ENCODE peak calls at places on chromosomes 6 and 20, in seven cellular contexts. R, N, G, E, O, M and Q are unnamed samples.

GRCh38 chr6:105510746-105511145 is 107.9 kb upstream of the PREP start:
- DNase-seq in N (no peak), M (no peak), G (no peak), O (no peak), E (no peak), R (no peak), Q (peak; percentile 80)

GRCh38 chr6:45928721-45929305 is 86.8 kb downstream of the CLIC5 start:
- DNase-seq in N (no peak), O (no peak), E (no peak), G (no peak), R (no peak), M (no peak), Q (no peak)

GRCh38 chr6:148451690-148452089 is 109.1 kb downstream of the SASH1 start:
- DNase-seq in M (no peak), G (no peak), R (no peak), N (no peak), E (no peak), O (no peak), Q (peak; percentile 31)

GRCh38 chr20:3749689-3750639 is 17.5 kb downstream of the HSPA12B start:
- DNase-seq in R (no peak), O (no peak), E (no peak), G (no peak), M (no peak), N (no peak), Q (peak; percentile 13)

GRCh38 chr6:25961619-25962367 is 809 bp upstream of the TRIM38 start:
- DNase-seq in E (no peak), N (no peak), R (no peak), G (no peak), M (no peak), O (peak; percentile 29), Q (peak; percentile 7)

GRCh38 chr6:160990847-160991410 is 640 bp upstream of the MAP3K4 start:
- DNase-seq in R (no peak), N (no peak), G (peak; percentile 29), M (no peak), O (no peak), E (no peak), Q (no peak)

GRCh38 chr6:8958894-8959511 is 523.7 kb upstream of the SLC35B3 start:
- DNase-seq in N (peak; percentile 40), G (peak; percentile 26), R (no peak), O (peak; percentile 9), E (no peak), M (no peak), Q (no peak)

GRCh38 chr6:105872244-105872643 is 213.9 kb upstream of the PRDM1 start:
- DNase-seq in O (no peak), M (no peak), E (no peak), G (no peak), N (no peak), R (no peak), Q (no peak)

GRCh38 chr20:47357296-47358051 is 975 bp upstream of the ZMYND8 start:
- DNase-seq in R (peak; percentile 90), E (peak; percentile 92), M (peak; percentile 78), G (peak; percentile 76), O (peak; percentile 76), N (peak; percentile 96), Q (peak; percentile 88)

GRCh38 chr6:100488231-100488630 is 23.5 kb upstream of the SIM1 start:
- DNase-seq in G (no peak), M (no peak), E (no peak), O (no peak), R (no peak), N (no peak), Q (peak; percentile 20)

GRCh38 chr6:19597809-19598320 is 239.3 kb upstream of the ID4 start:
- DNase-seq in O (no peak), N (no peak), E (no peak), R (no peak), M (no peak), G (no peak), Q (no peak)

GRCh38 chr6:3318821-3319540 is 60.2 kb downstream of the PSMG4 start:
- DNase-seq in M (no peak), N (no peak), O (no peak), G (no peak), E (no peak), R (no peak), Q (no peak)

GRCh38 chr6:166360243-166361079 is 18.1 kb upstream of the SFT2D1 start:
- DNase-seq in M (no peak), R (no peak), E (no peak), O (no peak), N (peak; percentile 33), G (peak; percentile 64), Q (peak; percentile 29)

GRCh38 chr20:32804022-32804715 is 15.6 kb upstream of the MAPRE1 start:
- DNase-seq in R (no peak), G (no peak), E (no peak), O (no peak), M (no peak), N (no peak), Q (no peak)

GRCh38 chr6:31652925-31653724 is 664 bp upstream of the BAG6 start:
- DNase-seq in O (peak; percentile 91), R (no peak), E (peak; percentile 95), N (no peak), M (peak; percentile 74), G (no peak), Q (no peak)

GRCh38 chr6:133241901-133242760 is 974 bp downstream of the EYA4 start:
- DNase-seq in N (no peak), O (peak; percentile 20), M (no peak), R (no peak), G (peak; percentile 42), E (no peak), Q (peak; percentile 50)

GRCh38 chr6:47047479-47048411 is 5.6 kb upstream of the ADGRF1 start:
- DNase-seq in E (no peak), G (peak; percentile 84), N (peak; percentile 97), O (peak; percentile 77), R (peak; percentile 87), M (peak; percentile 72), Q (peak; percentile 81)

GRCh38 chr6:40251609-40252008 is 317.3 kb upstream of the MOCS1 start:
- DNase-seq in O (no peak), G (no peak), E (no peak), N (no peak), M (no peak), R (no peak), Q (no peak)

GRCh38 chr6:117615981-117616961 is 14.0 kb upstream of the GOPC start:
- DNase-seq in G (no peak), N (no peak), O (no peak), E (no peak), R (no peak), M (peak; percentile 39), Q (peak; percentile 9)

GRCh38 chr6:129251669-129252376 is 368.9 kb downstream of the LAMA2 start:
- DNase-seq in N (peak; percentile 83), R (peak; percentile 67), G (peak; percentile 76), O (peak; percentile 73), M (peak; percentile 44), E (no peak), Q (peak; percentile 85)

GRCh38 chr6:17490724-17491123 is 97.3 kb downstream of the CAP2 start:
- DNase-seq in R (no peak), M (no peak), N (no peak), O (peak; percentile 47), E (no peak), G (no peak), Q (no peak)

GRCh38 chr6:31961616-31962015 is 2.6 kb downstream of the SKIC2 start:
- DNase-seq in R (no peak), N (no peak), G (no peak), E (no peak), O (no peak), M (no peak), Q (no peak)

GRCh38 chr20:1424336-1424735 is 31.5 kb upstream of the FKBP1A start:
- DNase-seq in R (no peak), O (no peak), G (peak; percentile 59), M (no peak), E (no peak), N (no peak), Q (no peak)

GRCh38 chr6:29509239-29509638 is 21.5 kb upstream of the MAS1L start:
- DNase-seq in O (peak; percentile 61), M (no peak), E (no peak), R (no peak), N (no peak), G (no peak), Q (no peak)

GRCh38 chr20:20174089-20174835 is 121.9 kb downstream of the CFAP61 start:
- DNase-seq in G (no peak), R (no peak), E (no peak), O (no peak), N (peak; percentile 40), M (no peak), Q (no peak)

GRCh38 chr6:26352315-26352714 is 12.7 kb upstream of the BTN3A2 start:
- DNase-seq in R (no peak), M (no peak), O (no peak), E (no peak), G (no peak), N (no peak), Q (no peak)

GRCh38 chr6:4804095-4804494 is 27.9 kb downstream of the CDYL start:
- DNase-seq in N (peak; percentile 38), R (no peak), M (no peak), G (peak; percentile 73), E (no peak), O (no peak), Q (peak; percentile 27)

GRCh38 chr20:52410182-52410647 is 218.6 kb upstream of the ZFP64 start:
- DNase-seq in M (no peak), N (no peak), E (peak; percentile 74), G (no peak), R (no peak), O (no peak), Q (peak; percentile 78)

GRCh38 chr20:40630723-40631631 is 58.1 kb downstream of the MAFB start:
- DNase-seq in N (no peak), M (no peak), O (no peak), E (peak; percentile 13), R (no peak), G (no peak), Q (no peak)

GRCh38 chr20:49446080-49446479 is 36.4 kb downstream of the KCNB1 start:
- DNase-seq in N (no peak), E (no peak), O (no peak), G (no peak), M (no peak), R (no peak), Q (no peak)
- H3K4me3 ChIP-seq in N (no peak overlapping the region), E (no peak overlapping the region), O (no peak overlapping the region), G (no peak overlapping the region), M (no peak overlapping the region), R (no peak overlapping the region), Q (no peak overlapping the region)

GRCh38 chr6:20692023-20692422 is 157.8 kb downstream of the CDKAL1 start:
- DNase-seq in M (no peak), N (no peak), R (no peak), O (no peak), E (no peak), G (no peak), Q (no peak)
- H3K4me3 ChIP-seq in M (no peak overlapping the region), N (no peak overlapping the region), R (no peak overlapping the region), O (no peak overlapping the region), E (no peak overlapping the region), G (no peak overlapping the region), Q (no peak overlapping the region)

GRCh38 chr6:88166493-88166900 is 350 bp upstream of the CNR1 start:
- DNase-seq in G (no peak), E (no peak), M (no peak), R (no peak), N (no peak), O (no peak), Q (peak; percentile 34)
- H3K4me3 ChIP-seq in G (peak overlapping the region; percentile 21), E (peak overlapping the region; percentile 67), M (peak overlapping the region; percentile 61), R (peak overlapping the region; percentile 12), N (no peak overlapping the region), O (peak overlapping the region; percentile 68), Q (peak overlapping the region; percentile 53)

GRCh38 chr6:127776320-127776719 is 124.5 kb downstream of the THEMIS start:
- DNase-seq in E (no peak), M (no peak), N (no peak), G (no peak), O (no peak), R (no peak), Q (no peak)
- H3K4me3 ChIP-seq in E (no peak overlapping the region), M (no peak overlapping the region), N (no peak overlapping the region), G (no peak overlapping the region), O (no peak overlapping the region), R (no peak overlapping the region), Q (no peak overlapping the region)